ENCODE peak calls at places on chromosomes 7 and 10, in four cellular contexts. I is uterus, N is adrenal gland, Y is stomach. O is an unnamed sample.

GRCh38 chr7:10121641-10122040 is 852.0 kb upstream of the PHF14 start:
- DNase-seq in N (no peak), I (no peak), Y (no peak), O (no peak)

GRCh38 chr7:70923086-70923845 is 208.7 kb upstream of the GALNT17 start:
- DNase-seq in Y (no peak), N (no peak), I (no peak), O (no peak)

GRCh38 chr7:135853008-135853407 is 104.4 kb upstream of the FAM180A start:
- DNase-seq in Y (no peak), I (no peak), N (no peak), O (no peak)

GRCh38 chr10:132685921-132686680 is 99.8 kb downstream of the NKX6-2 start:
- DNase-seq in Y (no peak), I (no peak), N (peak), O (no peak)

GRCh38 chr7:121537031-121537430 is 140.9 kb upstream of the FAM3C start:
- DNase-seq in Y (no peak), I (no peak), N (no peak), O (no peak)

GRCh38 chr10:29865700-29866355 is 193.6 kb downstream of the JCAD start:
- DNase-seq in Y (no peak), I (no peak), N (no peak), O (no peak)

GRCh38 chr10:133378251-133379096 is 588 bp upstream of the PAOX start:
- DNase-seq in Y (peak), N (peak), I (peak), O (no peak)

GRCh38 chr7:96400518-96400917 is 78.6 kb upstream of the SLC25A13 start:
- DNase-seq in N (no peak), I (no peak), Y (no peak), O (no peak)

GRCh38 chr10:35194906-35195305 is 68.3 kb downstream of the CREM start:
- DNase-seq in N (no peak), I (no peak), Y (no peak), O (no peak)

GRCh38 chr10:100724531-100725027 is 20.8 kb upstream of the PAX2 start:
- DNase-seq in I (no peak), N (no peak), Y (no peak), O (no peak)

GRCh38 chr10:59831658-59832503 is 74.5 kb downstream of the CCDC6 start:
- DNase-seq in N (no peak), Y (no peak), I (no peak), O (no peak)

GRCh38 chr10:28396317-28396716 is 93.5 kb upstream of the MPP7 start:
- DNase-seq in N (no peak), I (no peak), Y (no peak), O (no peak)

GRCh38 chr7:64515330-64515729 is 47.5 kb downstream of the ZNF680 start:
- DNase-seq in Y (no peak), N (no peak), I (no peak), O (no peak)

GRCh38 chr10:31677198-31678138 is 251.2 kb downstream of the ARHGAP12 start:
- DNase-seq in N (no peak), Y (no peak), I (no peak), O (no peak)
- TF ChIP-seq POLR2A in N (no peak), Y (no peak), I (no peak), O (no peak)

GRCh38 chr7:2072042-2072441 is 160.7 kb downstream of the MAD1L1 start:
- DNase-seq in N (no peak), Y (no peak), I (no peak), O (no peak)
- TF ChIP-seq POLR2A in N (no peak), Y (no peak), I (no peak), O (no peak)

DNA sequence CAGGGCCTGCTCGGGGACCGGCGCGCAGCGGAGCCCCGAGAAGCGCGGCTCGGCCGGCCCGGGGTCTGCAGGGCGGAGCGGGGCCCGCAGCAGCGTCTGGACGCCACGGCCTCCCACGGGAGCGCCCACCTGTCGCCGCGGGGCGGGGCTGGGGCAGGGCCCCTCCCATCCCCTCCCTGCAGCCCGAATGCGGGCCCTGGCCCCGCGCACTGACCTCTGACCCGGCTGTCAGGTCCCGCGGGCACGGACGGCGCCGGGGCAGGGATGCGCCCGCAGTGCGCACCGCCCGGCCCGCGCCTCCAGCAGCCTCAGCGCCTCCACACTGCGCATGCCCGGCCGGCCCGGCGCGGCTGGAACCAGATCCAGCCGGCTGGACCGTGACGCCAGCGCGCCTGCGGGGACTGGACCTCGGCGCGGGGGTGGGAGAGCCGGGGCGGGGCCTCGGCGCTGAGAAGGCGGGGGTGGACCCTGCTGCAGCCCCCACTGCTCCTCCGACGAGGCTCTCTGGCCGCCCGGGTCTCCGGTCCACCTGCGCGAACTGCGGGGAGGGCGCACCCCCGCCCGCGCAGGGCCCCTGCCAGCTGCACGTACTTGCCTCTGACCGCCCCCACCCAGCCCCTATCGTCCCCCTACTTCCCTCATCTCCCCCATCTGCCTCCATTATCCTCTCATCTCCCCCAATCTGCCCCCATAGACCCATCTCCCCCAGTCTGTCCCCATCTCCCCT is 16.1 kb upstream of the GPR146 start:
- DNase-seq in I (peak), Y (peak), N (peak), O (peak)
- TF ChIP-seq POLR2A in I (peak), Y (no peak), N (peak), O (peak)

DNA sequence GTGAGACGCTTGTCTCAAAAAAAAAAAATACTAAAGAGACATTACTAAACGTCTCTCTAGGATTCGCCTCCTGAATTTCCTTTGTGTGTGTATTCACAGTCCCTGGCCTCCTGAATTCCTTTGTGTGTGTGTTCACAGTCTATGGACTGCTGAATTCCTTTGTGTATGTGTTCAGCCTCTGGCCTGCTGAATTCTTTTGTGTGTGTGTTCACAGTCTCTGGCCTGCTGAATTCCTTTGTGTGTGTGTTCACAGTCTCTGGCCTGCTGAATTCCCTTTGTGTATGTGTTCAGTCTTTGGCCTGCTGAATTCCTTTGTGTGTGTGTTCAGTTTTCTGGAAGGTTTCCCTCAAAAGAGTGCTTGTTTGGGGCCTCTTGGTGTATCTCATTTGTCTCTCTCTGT is 8.2 kb downstream of the BMS1 start:
- DNase-seq in I (no peak), N (no peak), Y (no peak), O (no peak)
- TF ChIP-seq POLR2A in I (no peak), N (no peak), Y (no peak), O (no peak)

GRCh38 chr10:3783721-3784432 is 1.1 kb downstream of the KLF6 start:
- DNase-seq in I (peak), N (peak), Y (peak), O (no peak)

GRCh38 chr10:3785849-3786290 is 861 bp upstream of the KLF6 start:
- DNase-seq in N (no peak), Y (no peak), I (peak), O (no peak)

GRCh38 chr10:3785251-3785848 is 341 bp upstream of the KLF6 start:
- DNase-seq in Y (peak), N (peak), I (peak), O (peak)

GRCh38 chr10:3783313-3783689 is 1.7 kb downstream of the KLF6 start:
- DNase-seq in Y (peak), I (peak), N (peak), O (no peak)

DNA sequence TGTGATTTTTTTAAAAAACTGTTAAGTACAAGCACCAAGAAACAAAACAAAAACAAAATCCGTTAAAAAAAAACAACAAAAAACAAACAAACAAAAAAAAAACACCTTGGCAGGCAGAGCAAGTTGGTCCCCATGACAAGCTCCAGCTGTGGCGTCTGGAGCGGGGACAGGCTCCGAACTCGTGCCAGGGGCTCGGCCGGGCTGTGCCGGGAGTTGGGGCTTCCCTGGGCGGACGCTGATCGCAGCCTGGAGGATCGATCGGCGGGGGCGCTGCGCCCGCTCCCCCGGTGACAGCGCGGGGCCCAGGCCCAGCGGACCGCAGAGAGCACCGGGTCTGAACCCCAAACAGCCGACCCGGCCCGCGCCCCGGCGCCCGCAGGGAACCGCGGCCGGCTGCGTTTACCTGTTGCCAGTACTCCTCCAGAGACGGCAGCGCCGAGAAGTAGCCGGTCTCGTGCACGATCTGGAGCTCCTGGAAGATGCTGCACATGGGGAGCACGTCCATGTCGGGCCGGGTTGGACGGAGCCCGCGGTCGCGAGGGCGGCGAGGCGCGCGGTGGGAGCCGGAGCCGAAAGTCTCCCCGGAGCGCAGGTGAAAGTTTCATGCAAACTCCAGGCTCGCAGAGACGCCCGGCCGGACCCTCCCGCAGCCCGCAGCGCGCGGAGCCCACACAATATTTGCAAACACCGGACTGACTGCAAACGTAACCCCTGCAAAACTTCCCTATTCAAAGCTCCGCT is at the start of gene KLF6:
- DNase-seq in N (peak), I (no peak), Y (peak), O (no peak)
- TF ChIP-seq POLR2A in N (no peak), I (no peak), Y (no peak), O (peak)